ENCODE peak calls at places on chromosomes 13 and 19, in seven cellular contexts. A is naive B cell, G is tibial artery, Y is T-helper 22 cell, J is fibroblast of lung, T is brain microvascular endothelial cell, U is amniotic stem cell. L is an unnamed sample.

GRCh38 chr19:53102186-53102585 is 1.0 kb downstream of the ZNF160 start:
- DNase-seq in A (no peak), Y (no peak), J (no peak), G (no peak), U (no peak), T (no peak), L (no peak)

GRCh38 chr13:52419080-52419479 is 13.1 kb upstream of the THSD1 start:
- DNase-seq in J (no peak), A (no peak), Y (no peak), G (no peak), U (no peak), T (no peak), L (no peak)

GRCh38 chr13:51057001-51057400 is 54.1 kb downstream of the C13orf42 start:
- DNase-seq in T (no peak), J (no peak), G (no peak), A (no peak), Y (no peak), U (no peak), L (no peak)

GRCh38 chr13:111893607-111894443 is 173.1 kb upstream of the SOX1 start:
- DNase-seq in A (no peak), T (no peak), J (no peak), Y (no peak), G (no peak), U (no peak), L (no peak)

GRCh38 chr19:19628499-19629134 is 597 bp upstream of the LPAR2 start:
- DNase-seq in Y (no peak), A (peak), U (peak), J (peak), T (peak), G (no peak), L (peak)

GRCh38 chr19:15372891-15373301 is 6.7 kb downstream of the AKAP8 start:
- DNase-seq in Y (no peak), T (no peak), G (no peak), J (no peak), A (no peak), U (no peak), L (no peak)

GRCh38 chr13:106274551-106275208 is 260.8 kb downstream of the EFNB2 start:
- DNase-seq in T (no peak), G (no peak), A (no peak), Y (no peak), U (no peak), J (no peak), L (no peak)

GRCh38 chr19:38700350-38700932 is 43.8 kb downstream of the CAPN12 start:
- DNase-seq in U (no peak), Y (no peak), A (no peak), J (no peak), T (no peak), G (no peak), L (no peak)

GRCh38 chr13:69641773-69642172 is 465.9 kb upstream of the ATXN8OS start:
- DNase-seq in U (no peak), T (no peak), Y (no peak), G (no peak), A (no peak), J (no peak), L (no peak)

GRCh38 chr13:20401958-20402856 is 123.5 kb downstream of the CRYL1 start:
- DNase-seq in Y (no peak), T (no peak), U (no peak), A (no peak), J (peak), G (no peak), L (peak)

GRCh38 chr13:27962128-27962841 is 6.8 kb downstream of the CDX2 start:
- DNase-seq in A (no peak), G (no peak), Y (no peak), U (no peak), J (no peak), T (no peak), L (no peak)

GRCh38 chr19:49019242-49019932 is 2.5 kb upstream of the LHB start:
- DNase-seq in U (no peak), A (peak), Y (peak), J (peak), G (no peak), T (peak), L (no peak)

GRCh38 chr19:18559685-18560084 is 2.0 kb downstream of the KXD1 start:
- DNase-seq in Y (no peak), J (no peak), G (no peak), T (no peak), U (no peak), A (no peak), L (no peak)

GRCh38 chr19:664913-665443 is 2.0 kb upstream of the RNF126 start:
- DNase-seq in A (peak), J (peak), U (peak), G (peak), Y (peak), T (peak), L (peak)

GRCh38 chr19:14005381-14006084 is 587 bp downstream of the RFX1 start:
- DNase-seq in U (peak), J (peak), Y (peak), T (peak), G (peak), A (peak), L (peak)

GRCh38 chr13:35163674-35164073 is 221.6 kb downstream of the NBEA start:
- DNase-seq in J (no peak), A (no peak), G (no peak), T (no peak), Y (no peak), U (no peak), L (no peak)

GRCh38 chr19:8552810-8553209 is 24.4 kb downstream of the MYO1F start:
- DNase-seq in J (peak), A (no peak), T (peak), U (no peak), G (no peak), Y (no peak), L (peak)

GRCh38 chr13:30466358-30466714 is 600 bp upstream of the HMGB1 start:
- DNase-seq in A (no peak), Y (no peak), U (no peak), J (no peak), G (no peak), T (peak), L (no peak)

GRCh38 chr19:2385053-2385721 is 25.1 kb downstream of the TMPRSS9 start:
- DNase-seq in U (no peak), J (peak), T (peak), G (no peak), A (no peak), Y (no peak), L (peak)

GRCh38 chr13:44259045-44260042 is 114.3 kb upstream of the SERP2 start:
- DNase-seq in U (no peak), J (peak), A (peak), G (peak), T (peak), Y (peak), L (peak)

GRCh38 chr13:86585826-86586225 is 786.6 kb upstream of the SLITRK6 start:
- DNase-seq in U (no peak), J (peak), T (no peak), A (no peak), G (peak), Y (no peak), L (peak)

GRCh38 chr13:99796175-99796819 is 175.3 kb downstream of the ZIC5 start:
- DNase-seq in Y (no peak), G (no peak), A (no peak), T (peak), U (peak), J (peak), L (peak)

GRCh38 chr13:30037766-30038165 is 187.3 kb upstream of the UBL3 start:
- DNase-seq in G (no peak), A (no peak), T (no peak), J (peak), U (no peak), Y (no peak), L (peak)

GRCh38 chr19:40348961-40349507 is 539 bp downstream of the PLD3 start:
- DNase-seq in J (peak), G (no peak), T (peak), Y (no peak), U (no peak), A (no peak), L (peak)

GRCh38 chr19:38134538-38135149 is 89.4 kb downstream of the DPF1 start:
- DNase-seq in A (peak), T (peak), Y (no peak), G (no peak), J (peak), U (no peak), L (peak)

GRCh38 chr19:50554212-50554611 is 14.0 kb downstream of the LRRC4B start:
- DNase-seq in J (no peak), U (no peak), A (no peak), T (no peak), G (no peak), Y (no peak), L (no peak)

GRCh38 chr13:24110011-24110410 is 50.5 kb upstream of the SPATA13 start:
- DNase-seq in Y (no peak), J (no peak), G (no peak), T (no peak), U (no peak), A (no peak), L (no peak)

GRCh38 chr13:21980049-21980448 is 309.2 kb downstream of the FGF9 start:
- DNase-seq in Y (no peak), J (no peak), A (no peak), T (no peak), G (no peak), U (no peak), L (no peak)

GRCh38 chr13:110643768-110644421 is 28.6 kb downstream of the NAXD start:
- DNase-seq in A (no peak), Y (no peak), G (no peak), U (no peak), J (no peak), T (no peak), L (no peak)

GRCh38 chr13:47133024-47133445 is 236.2 kb upstream of the HTR2A start:
- DNase-seq in A (no peak), U (no peak), J (no peak), G (no peak), Y (no peak), T (no peak), L (peak)

GRCh38 chr13:34462843-34463242 is 479.2 kb upstream of the NBEA start:
- DNase-seq in G (no peak), J (peak), T (peak), Y (no peak), A (no peak), U (peak), L (peak)

GRCh38 chr13:45691251-45691650 is 10.9 kb upstream of the CBY2 start:
- DNase-seq in A (no peak), T (no peak), U (no peak), G (no peak), J (no peak), Y (no peak), L (no peak)